ENCODE peak calls at places on chromosomes 2 and 18, in six cellular contexts. One of them, this sample, is unnamed.

GRCh38 chr18:24118750-24119577 is 19.9 kb upstream of the CABYR start:
- DNase-seq in psoas muscle: peak
- DNase-seq in mucosa of descending colon: peak
- DNase-seq in GM12865: peak
- DNase-seq in neural crest cell: peak
- DNase-seq in nephron progenitor cell: peak
- DNase-seq in this sample: peak

GRCh38 chr2:86628091-86628522 is 4.4 kb upstream of the RNF103 start:
- DNase-seq in psoas muscle: peak
- DNase-seq in mucosa of descending colon: peak
- DNase-seq in GM12865: no peak
- DNase-seq in neural crest cell: no peak
- DNase-seq in nephron progenitor cell: no peak
- DNase-seq in this sample: no peak

GRCh38 chr2:7029291-7030059 is 112.3 kb downstream of the RNF144A start:
- DNase-seq in psoas muscle: no peak
- DNase-seq in mucosa of descending colon: no peak
- DNase-seq in GM12865: no peak
- DNase-seq in neural crest cell: no peak
- DNase-seq in nephron progenitor cell: no peak
- DNase-seq in this sample: no peak

GRCh38 chr2:50333501-50334228 is 698.3 kb downstream of the NRXN1 start:
- DNase-seq in psoas muscle: no peak
- DNase-seq in mucosa of descending colon: no peak
- DNase-seq in GM12865: no peak
- DNase-seq in neural crest cell: no peak
- DNase-seq in nephron progenitor cell: no peak
- DNase-seq in this sample: no peak

GRCh38 chr2:239828192-239828972 is 196.8 kb downstream of the NDUFA10 start:
- DNase-seq in psoas muscle: no peak
- DNase-seq in mucosa of descending colon: no peak
- DNase-seq in GM12865: no peak
- DNase-seq in neural crest cell: no peak
- DNase-seq in nephron progenitor cell: no peak
- DNase-seq in this sample: peak

GRCh38 chr2:232377841-232378734 is 463 bp upstream of the ALPP start:
- DNase-seq in psoas muscle: peak
- DNase-seq in mucosa of descending colon: no peak
- DNase-seq in GM12865: no peak
- DNase-seq in neural crest cell: no peak
- DNase-seq in nephron progenitor cell: no peak
- DNase-seq in this sample: no peak

GRCh38 chr18:32760391-32760790 is 12.4 kb downstream of the KLHL14 start:
- DNase-seq in psoas muscle: no peak
- DNase-seq in mucosa of descending colon: peak
- DNase-seq in GM12865: peak
- DNase-seq in neural crest cell: no peak
- DNase-seq in nephron progenitor cell: no peak
- DNase-seq in this sample: no peak

GRCh38 chr2:203876328-203876727 is 8.8 kb downstream of the CTLA4 start:
- DNase-seq in psoas muscle: no peak
- DNase-seq in mucosa of descending colon: no peak
- DNase-seq in GM12865: no peak
- DNase-seq in neural crest cell: no peak
- DNase-seq in nephron progenitor cell: no peak
- DNase-seq in this sample: no peak

GRCh38 chr18:487371-487770 is 13.1 kb downstream of the COLEC12 start:
- DNase-seq in psoas muscle: no peak
- DNase-seq in mucosa of descending colon: no peak
- DNase-seq in GM12865: no peak
- DNase-seq in neural crest cell: no peak
- DNase-seq in nephron progenitor cell: no peak
- DNase-seq in this sample: no peak

GRCh38 chr2:137168564-137168963 is 403.2 kb downstream of the THSD7B start:
- DNase-seq in psoas muscle: no peak
- DNase-seq in mucosa of descending colon: no peak
- DNase-seq in GM12865: no peak
- DNase-seq in neural crest cell: no peak
- DNase-seq in nephron progenitor cell: no peak
- DNase-seq in this sample: no peak

GRCh38 chr2:139067072-139067471 is 286.9 kb upstream of the NXPH2 start:
- DNase-seq in psoas muscle: no peak
- DNase-seq in mucosa of descending colon: no peak
- DNase-seq in GM12865: no peak
- DNase-seq in neural crest cell: no peak
- DNase-seq in nephron progenitor cell: no peak
- DNase-seq in this sample: no peak

GRCh38 chr18:74476154-74476553 is 19.0 kb upstream of the DIPK1C start:
- DNase-seq in psoas muscle: peak
- DNase-seq in mucosa of descending colon: no peak
- DNase-seq in GM12865: no peak
- DNase-seq in neural crest cell: peak
- DNase-seq in nephron progenitor cell: peak
- DNase-seq in this sample: peak

GRCh38 chr2:148599112-148599991 is 45.2 kb upstream of the EPC2 start:
- DNase-seq in psoas muscle: no peak
- DNase-seq in mucosa of descending colon: no peak
- DNase-seq in GM12865: no peak
- DNase-seq in neural crest cell: no peak
- DNase-seq in nephron progenitor cell: no peak
- DNase-seq in this sample: no peak

GRCh38 chr2:38439226-38439612 is 62.1 kb upstream of the ATL2 start:
- DNase-seq in psoas muscle: no peak
- DNase-seq in mucosa of descending colon: no peak
- DNase-seq in GM12865: no peak
- DNase-seq in neural crest cell: no peak
- DNase-seq in nephron progenitor cell: no peak
- DNase-seq in this sample: no peak

GRCh38 chr2:221716434-221717303 is 144.6 kb upstream of the EPHA4 start:
- DNase-seq in psoas muscle: no peak
- DNase-seq in mucosa of descending colon: peak
- DNase-seq in GM12865: no peak
- DNase-seq in neural crest cell: no peak
- DNase-seq in nephron progenitor cell: no peak
- DNase-seq in this sample: no peak

GRCh38 chr2:197556456-197556855 is 40.6 kb downstream of the MOB4 start:
- DNase-seq in psoas muscle: no peak
- DNase-seq in mucosa of descending colon: no peak
- DNase-seq in GM12865: no peak
- DNase-seq in neural crest cell: no peak
- DNase-seq in nephron progenitor cell: no peak
- DNase-seq in this sample: no peak

GRCh38 chr2:234145511-234145910 is 95.0 kb downstream of the SPP2 start:
- DNase-seq in psoas muscle: no peak
- DNase-seq in mucosa of descending colon: no peak
- DNase-seq in GM12865: no peak
- DNase-seq in neural crest cell: no peak
- DNase-seq in nephron progenitor cell: no peak
- DNase-seq in this sample: no peak

GRCh38 chr18:23306842-23307241 is 146.2 kb upstream of the RIOK3 start:
- DNase-seq in psoas muscle: no peak
- DNase-seq in mucosa of descending colon: no peak
- DNase-seq in GM12865: peak
- DNase-seq in neural crest cell: no peak
- DNase-seq in nephron progenitor cell: no peak
- DNase-seq in this sample: no peak

GRCh38 chr18:12652861-12653401 is 5.0 kb downstream of the SPIRE1 start:
- DNase-seq in psoas muscle: no peak
- DNase-seq in mucosa of descending colon: no peak
- DNase-seq in GM12865: no peak
- DNase-seq in neural crest cell: no peak
- DNase-seq in nephron progenitor cell: no peak
- DNase-seq in this sample: no peak

GRCh38 chr2:10269291-10269690 is 33.4 kb upstream of the HPCAL1 start:
- DNase-seq in psoas muscle: peak
- DNase-seq in mucosa of descending colon: no peak
- DNase-seq in GM12865: no peak
- DNase-seq in neural crest cell: no peak
- DNase-seq in nephron progenitor cell: no peak
- DNase-seq in this sample: no peak

GRCh38 chr18:8949206-8949605 is 153.3 kb upstream of the NDUFV2 start:
- DNase-seq in psoas muscle: no peak
- DNase-seq in mucosa of descending colon: no peak
- DNase-seq in GM12865: no peak
- DNase-seq in neural crest cell: no peak
- DNase-seq in nephron progenitor cell: no peak
- DNase-seq in this sample: no peak

GRCh38 chr2:174705321-174705720 is 59.0 kb downstream of the CHRNA1 start:
- DNase-seq in psoas muscle: no peak
- DNase-seq in mucosa of descending colon: no peak
- DNase-seq in GM12865: no peak
- DNase-seq in neural crest cell: no peak
- DNase-seq in nephron progenitor cell: no peak
- DNase-seq in this sample: no peak
- TF ChIP-seq CTCF in psoas muscle: no peak
- TF ChIP-seq CTCF in mucosa of descending colon: no peak
- TF ChIP-seq CTCF in GM12865: no peak
- TF ChIP-seq CTCF in neural crest cell: no peak
- TF ChIP-seq CTCF in nephron progenitor cell: no peak
- TF ChIP-seq CTCF in this sample: no peak

DNA sequence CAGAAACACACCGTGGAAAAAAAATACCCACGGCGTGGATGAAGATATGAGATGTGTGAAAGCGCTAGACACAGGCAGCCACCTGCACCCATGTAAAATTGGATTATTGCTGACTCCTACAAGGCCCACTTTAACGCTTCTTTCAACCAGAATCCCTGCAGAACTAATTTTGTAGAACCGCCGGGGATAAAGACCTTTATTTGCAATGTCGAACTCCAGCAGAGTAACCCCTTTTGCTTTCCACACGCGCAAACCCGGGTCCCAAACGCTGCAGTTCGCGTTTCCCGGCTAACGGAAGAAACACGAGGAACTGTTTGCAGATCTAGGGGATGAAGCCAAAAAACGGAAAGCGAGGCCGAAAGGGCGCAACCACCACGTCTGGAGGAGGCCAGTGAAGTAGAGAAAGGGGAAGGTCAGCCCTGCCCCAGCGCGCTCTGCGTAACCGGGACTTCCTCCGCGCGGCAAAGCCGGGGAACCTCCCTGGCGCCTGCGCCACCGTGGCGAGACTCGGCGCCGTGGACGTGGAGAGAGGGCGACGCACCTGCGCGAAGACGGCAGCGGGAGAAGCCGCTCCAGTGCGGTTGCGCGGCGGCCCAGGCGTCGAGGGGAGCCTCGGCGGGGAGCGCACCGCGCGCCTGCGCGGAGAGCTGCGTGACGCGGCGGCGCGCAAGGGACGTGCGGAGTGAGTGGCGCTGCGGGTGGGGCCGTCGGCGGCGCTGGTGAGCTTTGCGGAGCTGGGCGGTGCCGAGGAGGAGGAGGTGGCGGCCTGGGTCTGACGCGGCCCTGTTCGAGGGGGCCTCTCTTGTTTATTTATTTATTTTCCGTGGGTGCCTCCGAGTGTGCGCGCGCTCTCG is at the start of gene PPP1CB:
- DNase-seq in psoas muscle: peak
- DNase-seq in mucosa of descending colon: peak
- DNase-seq in GM12865: peak
- DNase-seq in neural crest cell: peak
- DNase-seq in nephron progenitor cell: peak
- DNase-seq in this sample: peak
- TF ChIP-seq CTCF in psoas muscle: peak
- TF ChIP-seq CTCF in mucosa of descending colon: peak
- TF ChIP-seq CTCF in GM12865: peak
- TF ChIP-seq CTCF in neural crest cell: no peak
- TF ChIP-seq CTCF in nephron progenitor cell: no peak
- TF ChIP-seq CTCF in this sample: peak

GRCh38 chr2:70301344-70302194 is at the start of gene FAM136A:
- DNase-seq in psoas muscle: peak
- DNase-seq in mucosa of descending colon: peak
- DNase-seq in GM12865: peak
- DNase-seq in neural crest cell: peak
- DNase-seq in nephron progenitor cell: peak
- DNase-seq in this sample: peak
- TF ChIP-seq CTCF in psoas muscle: peak
- TF ChIP-seq CTCF in mucosa of descending colon: peak
- TF ChIP-seq CTCF in GM12865: peak
- TF ChIP-seq CTCF in neural crest cell: peak
- TF ChIP-seq CTCF in nephron progenitor cell: peak
- TF ChIP-seq CTCF in this sample: peak

GRCh38 chr2:105598404-105598803 is 146.3 kb upstream of the NCK2 start:
- DNase-seq in psoas muscle: no peak
- DNase-seq in mucosa of descending colon: no peak
- DNase-seq in GM12865: no peak
- DNase-seq in neural crest cell: no peak
- DNase-seq in nephron progenitor cell: no peak
- DNase-seq in this sample: no peak

GRCh38 chr2:105598853-105599252 is 145.9 kb upstream of the NCK2 start:
- DNase-seq in psoas muscle: no peak
- DNase-seq in mucosa of descending colon: no peak
- DNase-seq in GM12865: peak
- DNase-seq in neural crest cell: no peak
- DNase-seq in nephron progenitor cell: no peak
- DNase-seq in this sample: no peak

GRCh38 chr2:105596522-105596921 is 148.2 kb upstream of the NCK2 start:
- DNase-seq in psoas muscle: no peak
- DNase-seq in mucosa of descending colon: no peak
- DNase-seq in GM12865: no peak
- DNase-seq in neural crest cell: no peak
- DNase-seq in nephron progenitor cell: no peak
- DNase-seq in this sample: no peak

GRCh38 chr2:105597011-105597830 is 147.5 kb upstream of the NCK2 start:
- DNase-seq in psoas muscle: no peak
- DNase-seq in mucosa of descending colon: no peak
- DNase-seq in GM12865: peak
- DNase-seq in neural crest cell: no peak
- DNase-seq in nephron progenitor cell: no peak
- DNase-seq in this sample: no peak

DNA sequence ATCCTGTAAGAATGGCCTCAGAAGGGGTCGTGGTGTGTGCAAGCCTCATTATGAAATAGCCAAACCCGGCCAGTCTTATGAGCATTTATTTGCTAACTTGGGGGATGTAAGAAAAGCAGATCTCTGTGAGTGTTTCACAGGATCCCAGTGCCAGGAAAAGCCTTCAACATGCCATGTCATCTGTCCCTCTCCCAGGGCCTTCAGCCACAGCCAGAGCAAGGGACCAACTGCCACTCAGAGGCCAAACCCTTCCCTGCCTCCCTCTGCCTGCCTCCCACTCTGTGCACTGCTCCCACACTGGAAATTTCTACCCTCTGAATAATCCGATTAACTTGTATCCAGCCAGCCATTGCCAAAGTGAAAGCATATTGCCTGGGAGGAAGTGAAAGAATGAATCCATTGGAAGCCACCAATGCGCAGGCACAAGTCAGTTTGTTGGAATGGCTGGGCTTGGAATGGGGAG is 146.8 kb upstream of the NCK2 start:
- DNase-seq in psoas muscle: no peak
- DNase-seq in mucosa of descending colon: no peak
- DNase-seq in GM12865: no peak
- DNase-seq in neural crest cell: no peak
- DNase-seq in nephron progenitor cell: no peak
- DNase-seq in this sample: no peak
- TF ChIP-seq CTCF in psoas muscle: no peak
- TF ChIP-seq CTCF in mucosa of descending colon: no peak
- TF ChIP-seq CTCF in GM12865: no peak
- TF ChIP-seq CTCF in neural crest cell: no peak
- TF ChIP-seq CTCF in nephron progenitor cell: no peak
- TF ChIP-seq CTCF in this sample: no peak

GRCh38 chr2:103785432-103785831 is 1023.6 kb downstream of the TMEM182 start:
- DNase-seq in psoas muscle: no peak
- DNase-seq in mucosa of descending colon: no peak
- DNase-seq in GM12865: no peak
- DNase-seq in neural crest cell: no peak
- DNase-seq in nephron progenitor cell: no peak
- DNase-seq in this sample: no peak
- TF ChIP-seq CTCF in psoas muscle: no peak
- TF ChIP-seq CTCF in mucosa of descending colon: no peak
- TF ChIP-seq CTCF in GM12865: no peak
- TF ChIP-seq CTCF in neural crest cell: no peak
- TF ChIP-seq CTCF in nephron progenitor cell: no peak
- TF ChIP-seq CTCF in this sample: no peak

GRCh38 chr2:109516445-109517117 is 97.2 kb downstream of the SEPTIN10 start:
- DNase-seq in psoas muscle: no peak
- DNase-seq in mucosa of descending colon: peak
- DNase-seq in GM12865: peak
- DNase-seq in neural crest cell: peak
- DNase-seq in nephron progenitor cell: peak
- DNase-seq in this sample: peak
- TF ChIP-seq CTCF in psoas muscle: peak
- TF ChIP-seq CTCF in mucosa of descending colon: peak
- TF ChIP-seq CTCF in GM12865: peak
- TF ChIP-seq CTCF in neural crest cell: peak
- TF ChIP-seq CTCF in nephron progenitor cell: peak
- TF ChIP-seq CTCF in this sample: peak